ENCODE peak calls at places on chromosome 16, in six cellular contexts. V, D, R, O, P and T are unnamed samples.
A peak's percentile ranks its signal among the peaks of the same experiment; 100 is the strongest.

GRCh38 chr16:29231231-29231630 is 175.3 kb downstream of the NPIPB11 start:
- DNase-seq in V (no peak), D (peak; percentile 8), R (no peak), O (no peak), P (no peak), T (no peak)

GRCh38 chr16:22191966-22192260 is 14.2 kb upstream of the EEF2K start:
- DNase-seq in V (no peak), D (peak; percentile 28), R (no peak), O (no peak), P (no peak), T (no peak)

GRCh38 chr16:86635181-86635580 is 56.8 kb downstream of the FOXL1 start:
- DNase-seq in V (no peak), D (no peak), R (no peak), O (no peak), P (no peak), T (no peak)

GRCh38 chr16:50635505-50636392 is 45.4 kb downstream of the SNX20 start:
- DNase-seq in V (peak; percentile 19), D (no peak), R (no peak), O (no peak), P (no peak), T (no peak)

GRCh38 chr16:48617711-48618148 is 7.8 kb upstream of the N4BP1 start:
- DNase-seq in V (no peak), D (no peak), R (no peak), O (no peak), P (no peak), T (peak; percentile 77)

GRCh38 chr16:23949630-23950290 is 114.0 kb downstream of the PRKCB start:
- DNase-seq in V (peak; percentile 70), D (peak; percentile 29), R (no peak), O (no peak), P (no peak), T (no peak)

GRCh38 chr16:80408014-80408413 is 132.8 kb upstream of the DYNLRB2 start:
- DNase-seq in V (no peak), D (no peak), R (no peak), O (no peak), P (no peak), T (no peak)

GRCh38 chr16:18841833-18842525 is 40.6 kb upstream of the ARL6IP1 start:
- DNase-seq in V (no peak), D (no peak), R (no peak), O (no peak), P (no peak), T (peak; percentile 24)

GRCh38 chr16:57588821-57589220 is 39.6 kb upstream of the ADGRG1 start:
- DNase-seq in V (no peak), D (peak; percentile 4), R (no peak), O (no peak), P (no peak), T (no peak)

GRCh38 chr16:84577034-84577803 is 40.7 kb downstream of the COTL1 start:
- DNase-seq in V (no peak), D (no peak), R (no peak), O (no peak), P (no peak), T (no peak)

GRCh38 chr16:31297496-31297895 is 37.7 kb downstream of the ITGAM start:
- DNase-seq in V (no peak), D (no peak), R (no peak), O (no peak), P (no peak), T (no peak)

GRCh38 chr16:19384656-19385055 is 33.0 kb upstream of the TMC5 start:
- DNase-seq in V (no peak), D (peak; percentile 82), R (peak; percentile 74), O (no peak), P (no peak), T (no peak)

GRCh38 chr16:50202926-50203624 is 50.0 kb downstream of the TENT4B start:
- DNase-seq in V (no peak), D (peak; percentile 32), R (peak; percentile 83), O (no peak), P (peak; percentile 86), T (no peak)

GRCh38 chr16:31301708-31302400 is 42.1 kb downstream of the ITGAM start:
- DNase-seq in V (no peak), D (peak; percentile 18), R (peak; percentile 16), O (no peak), P (no peak), T (no peak)

GRCh38 chr16:2966043-2966802 is 2.1 kb downstream of the KREMEN2 start:
- DNase-seq in V (no peak), D (no peak), R (no peak), O (no peak), P (no peak), T (no peak)

GRCh38 chr16:53913082-53913870 is 209.3 kb downstream of the FTO start:
- DNase-seq in V (peak; percentile 24), D (no peak), R (peak; percentile 62), O (no peak), P (peak; percentile 29), T (no peak)